ENCODE peak calls at places on chromosomes 5 and 9, in nine cellular contexts. U is psoas muscle, N is tibial nerve, E is astrocyte of the spinal cord, R is GM12864, B is posterior cingulate gyrus, Y is RPMI7951, G is HAP-1, A is GM12891. S is an unnamed sample.

GRCh38 chr5:81971086-81971693 is 633 bp upstream of the ATG10 start:
- DNase-seq in R (peak), B (no peak), U (no peak), Y (peak), G (no peak), A (no peak), E (peak), N (no peak), S (no peak)

GRCh38 chr5:32297181-32298055 is 15.3 kb downstream of the MTMR12 start:
- DNase-seq in G (peak), B (no peak), A (no peak), N (no peak), E (no peak), U (no peak), R (no peak), Y (no peak), S (no peak)

GRCh38 chr5:143094087-143094511 is 309.4 kb downstream of the NR3C1 start:
- DNase-seq in U (no peak), E (peak), N (no peak), Y (no peak), B (no peak), A (no peak), R (no peak), G (no peak), S (peak)

GRCh38 chr5:165795073-165795472 is 2289.7 kb downstream of the MAT2B start:
- DNase-seq in Y (no peak), N (no peak), U (no peak), E (no peak), R (no peak), B (no peak), A (no peak), G (no peak), S (no peak)

GRCh38 chr5:33679791-33680190 is 212.0 kb downstream of the ADAMTS12 start:
- DNase-seq in B (no peak), E (peak), U (no peak), G (no peak), R (no peak), N (no peak), A (no peak), Y (peak), S (no peak)

GRCh38 chr5:157308826-157309465 is 43.0 kb downstream of the CYFIP2 start:
- DNase-seq in Y (no peak), U (no peak), G (no peak), N (no peak), R (no peak), E (peak), A (no peak), B (no peak), S (no peak)

GRCh38 chr5:87382224-87382623 is 30.5 kb downstream of the CCNH start:
- DNase-seq in A (no peak), Y (no peak), N (no peak), R (no peak), U (no peak), G (no peak), B (no peak), E (no peak), S (no peak)

GRCh38 chr5:169832845-169833244 is 147.4 kb downstream of the INSYN2B start:
- DNase-seq in Y (no peak), R (no peak), E (no peak), N (no peak), G (no peak), U (no peak), A (no peak), B (no peak), S (no peak)

GRCh38 chr9:121808781-121809180 is 157.3 kb downstream of the DAB2IP start:
- DNase-seq in B (no peak), A (no peak), E (no peak), R (no peak), U (no peak), G (no peak), Y (no peak), N (no peak), S (no peak)

GRCh38 chr5:130077007-130077406 is 172.7 kb downstream of the CHSY3 start:
- DNase-seq in G (no peak), R (no peak), B (no peak), N (no peak), E (no peak), A (no peak), Y (no peak), U (no peak), S (no peak)

GRCh38 chr9:135703726-135704125 is 1.7 kb downstream of the KCNT1 start:
- DNase-seq in E (no peak), U (no peak), A (no peak), R (no peak), B (peak), Y (no peak), G (no peak), N (no peak), S (no peak)

GRCh38 chr9:33158555-33159057 is 8.5 kb downstream of the B4GALT1 start:
- DNase-seq in N (no peak), E (no peak), R (no peak), G (no peak), B (no peak), A (no peak), U (no peak), Y (no peak), S (no peak)

GRCh38 chr5:83577036-83577636 is 105.6 kb downstream of the VCAN start:
- DNase-seq in Y (peak), N (no peak), A (no peak), B (no peak), U (no peak), R (no peak), G (no peak), E (no peak), S (no peak)

GRCh38 chr5:93585054-93585751 is 2.2 kb downstream of the NR2F1 start:
- DNase-seq in E (peak), Y (peak), N (no peak), B (no peak), U (peak), G (peak), A (no peak), R (no peak), S (no peak)